ENCODE peak calls at places on chromosomes 16 and 17, in four cellular contexts. One of them, this sample, is unnamed.

GRCh38 chr17:77281024-77281903 is 140.5 kb downstream of the SEC14L1 start:
- DNase-seq in activated T-cell treated with anti-CD3 and anti-CD28 coated beads for 1 hour: peak
- DNase-seq in AG08395: peak
- DNase-seq in cardiac fibroblast: peak
- DNase-seq in this sample: peak

GRCh38 chr16:12600116-12600515 is 203.6 kb downstream of the CPPED1 start:
- DNase-seq in AG08395: no peak
- DNase-seq in cardiac fibroblast: no peak
- DNase-seq in activated T-cell treated with anti-CD3 and anti-CD28 coated beads for 1 hour: no peak
- DNase-seq in this sample: no peak

GRCh38 chr17:75764711-75765421 is at the start of gene GALK1:
- DNase-seq in AG08395: peak
- DNase-seq in cardiac fibroblast: peak
- DNase-seq in activated T-cell treated with anti-CD3 and anti-CD28 coated beads for 1 hour: peak
- DNase-seq in this sample: peak

GRCh38 chr17:42683407-42684031 is 1.2 kb downstream of the CNTNAP1 start:
- DNase-seq in activated T-cell treated with anti-CD3 and anti-CD28 coated beads for 1 hour: no peak
- DNase-seq in AG08395: no peak
- DNase-seq in cardiac fibroblast: peak
- DNase-seq in this sample: no peak

GRCh38 chr16:79598341-79599181 is 2.0 kb downstream of the MAF start:
- DNase-seq in activated T-cell treated with anti-CD3 and anti-CD28 coated beads for 1 hour: no peak
- DNase-seq in AG08395: no peak
- DNase-seq in cardiac fibroblast: peak
- DNase-seq in this sample: no peak

GRCh38 chr16:46620265-46621005 is 744 bp downstream of the SHCBP1 start:
- DNase-seq in activated T-cell treated with anti-CD3 and anti-CD28 coated beads for 1 hour: no peak
- DNase-seq in cardiac fibroblast: peak
- DNase-seq in AG08395: peak
- DNase-seq in this sample: peak

GRCh38 chr17:38349097-38349904 is 2.3 kb upstream of the SOCS7 start:
- DNase-seq in activated T-cell treated with anti-CD3 and anti-CD28 coated beads for 1 hour: peak
- DNase-seq in cardiac fibroblast: peak
- DNase-seq in AG08395: peak
- DNase-seq in this sample: peak

GRCh38 chr17:64386412-64387144 is 4.1 kb downstream of the PECAM1 start:
- DNase-seq in cardiac fibroblast: peak
- DNase-seq in AG08395: no peak
- DNase-seq in activated T-cell treated with anti-CD3 and anti-CD28 coated beads for 1 hour: no peak
- DNase-seq in this sample: no peak

GRCh38 chr16:20300312-20301097 is 26.8 kb downstream of the GP2 start:
- DNase-seq in cardiac fibroblast: peak
- DNase-seq in AG08395: peak
- DNase-seq in activated T-cell treated with anti-CD3 and anti-CD28 coated beads for 1 hour: peak
- DNase-seq in this sample: peak

GRCh38 chr16:22402191-22402590 is 27.8 kb upstream of the CDR2 start:
- DNase-seq in cardiac fibroblast: no peak
- DNase-seq in AG08395: no peak
- DNase-seq in activated T-cell treated with anti-CD3 and anti-CD28 coated beads for 1 hour: no peak
- DNase-seq in this sample: peak

GRCh38 chr16:66359811-66360608 is 6.5 kb upstream of the CDH5 start:
- DNase-seq in cardiac fibroblast: peak
- DNase-seq in activated T-cell treated with anti-CD3 and anti-CD28 coated beads for 1 hour: no peak
- DNase-seq in AG08395: no peak
- DNase-seq in this sample: no peak

GRCh38 chr17:53971361-53971760 is 148.6 kb downstream of the KIF2B start:
- DNase-seq in cardiac fibroblast: no peak
- DNase-seq in activated T-cell treated with anti-CD3 and anti-CD28 coated beads for 1 hour: no peak
- DNase-seq in AG08395: no peak
- DNase-seq in this sample: no peak

GRCh38 chr17:2044263-2044894 is 2.6 kb downstream of the OVCA2 start:
- DNase-seq in activated T-cell treated with anti-CD3 and anti-CD28 coated beads for 1 hour: no peak
- DNase-seq in cardiac fibroblast: no peak
- DNase-seq in AG08395: no peak
- DNase-seq in this sample: no peak

GRCh38 chr16:450800-451512 is 25.5 kb downstream of the RAB11FIP3 start:
- DNase-seq in cardiac fibroblast: peak
- DNase-seq in activated T-cell treated with anti-CD3 and anti-CD28 coated beads for 1 hour: no peak
- DNase-seq in AG08395: no peak
- DNase-seq in this sample: no peak

GRCh38 chr17:21177854-21178600 is 35.9 kb downstream of the TMEM11 start:
- DNase-seq in AG08395: no peak
- DNase-seq in activated T-cell treated with anti-CD3 and anti-CD28 coated beads for 1 hour: no peak
- DNase-seq in cardiac fibroblast: no peak
- DNase-seq in this sample: no peak

GRCh38 chr17:19242926-19243325 is 5.8 kb downstream of the EPN2 start:
- DNase-seq in activated T-cell treated with anti-CD3 and anti-CD28 coated beads for 1 hour: no peak
- DNase-seq in AG08395: no peak
- DNase-seq in cardiac fibroblast: no peak
- DNase-seq in this sample: no peak

GRCh38 chr17:31843382-31843780 is 15.7 kb downstream of the COPRS start:
- DNase-seq in cardiac fibroblast: peak
- DNase-seq in AG08395: no peak
- DNase-seq in activated T-cell treated with anti-CD3 and anti-CD28 coated beads for 1 hour: no peak
- DNase-seq in this sample: no peak

GRCh38 chr16:2194852-2195315 is 1.5 kb downstream of the CASKIN1 start:
- DNase-seq in cardiac fibroblast: peak
- DNase-seq in activated T-cell treated with anti-CD3 and anti-CD28 coated beads for 1 hour: peak
- DNase-seq in AG08395: peak
- DNase-seq in this sample: peak

GRCh38 chr17:17896746-17897145 is 60.0 kb upstream of the SREBF1 start:
- DNase-seq in activated T-cell treated with anti-CD3 and anti-CD28 coated beads for 1 hour: no peak
- DNase-seq in cardiac fibroblast: no peak
- DNase-seq in AG08395: no peak
- DNase-seq in this sample: no peak

GRCh38 chr17:63542942-63543821 is 7.1 kb upstream of the DCAF7 start:
- DNase-seq in AG08395: no peak
- DNase-seq in activated T-cell treated with anti-CD3 and anti-CD28 coated beads for 1 hour: no peak
- DNase-seq in cardiac fibroblast: no peak
- DNase-seq in this sample: no peak

GRCh38 chr17:50469671-50470305 is 1.1 kb upstream of the CHAD start:
- DNase-seq in cardiac fibroblast: no peak
- DNase-seq in AG08395: no peak
- DNase-seq in activated T-cell treated with anti-CD3 and anti-CD28 coated beads for 1 hour: no peak
- DNase-seq in this sample: no peak

GRCh38 chr17:66543526-66543925 is 241.1 kb downstream of the PRKCA start:
- DNase-seq in cardiac fibroblast: no peak
- DNase-seq in activated T-cell treated with anti-CD3 and anti-CD28 coated beads for 1 hour: no peak
- DNase-seq in AG08395: no peak
- DNase-seq in this sample: peak

GRCh38 chr17:17057057-17057551 is 14.8 kb downstream of the MPRIP start:
- DNase-seq in activated T-cell treated with anti-CD3 and anti-CD28 coated beads for 1 hour: no peak
- DNase-seq in AG08395: no peak
- DNase-seq in cardiac fibroblast: no peak
- DNase-seq in this sample: no peak

GRCh38 chr17:73394523-73395450 is 83.0 kb upstream of the CDC42EP4 start:
- DNase-seq in activated T-cell treated with anti-CD3 and anti-CD28 coated beads for 1 hour: no peak
- DNase-seq in cardiac fibroblast: no peak
- DNase-seq in AG08395: no peak
- DNase-seq in this sample: no peak

GRCh38 chr17:79991924-79992656 is 43.6 kb downstream of the TBC1D16 start:
- DNase-seq in AG08395: no peak
- DNase-seq in cardiac fibroblast: no peak
- DNase-seq in activated T-cell treated with anti-CD3 and anti-CD28 coated beads for 1 hour: no peak
- DNase-seq in this sample: no peak

GRCh38 chr17:7393613-7394451 is 493 bp downstream of the PLSCR3 start:
- DNase-seq in cardiac fibroblast: no peak
- DNase-seq in AG08395: peak
- DNase-seq in activated T-cell treated with anti-CD3 and anti-CD28 coated beads for 1 hour: peak
- DNase-seq in this sample: no peak

GRCh38 chr16:68704232-68704867 is 32.7 kb upstream of the CDH1 start:
- DNase-seq in activated T-cell treated with anti-CD3 and anti-CD28 coated beads for 1 hour: peak
- DNase-seq in AG08395: peak
- DNase-seq in cardiac fibroblast: peak
- DNase-seq in this sample: peak

GRCh38 chr16:54116126-54116525 is 170.5 kb downstream of the IRX3 start:
- DNase-seq in activated T-cell treated with anti-CD3 and anti-CD28 coated beads for 1 hour: no peak
- DNase-seq in AG08395: no peak
- DNase-seq in cardiac fibroblast: peak
- DNase-seq in this sample: no peak

GRCh38 chr17:53722407-53722806 is 100.3 kb upstream of the KIF2B start:
- DNase-seq in AG08395: peak
- DNase-seq in cardiac fibroblast: peak
- DNase-seq in activated T-cell treated with anti-CD3 and anti-CD28 coated beads for 1 hour: no peak
- DNase-seq in this sample: peak

GRCh38 chr16:49622084-49622390 is 233.9 kb downstream of the ZNF423 start:
- DNase-seq in AG08395: no peak
- DNase-seq in cardiac fibroblast: no peak
- DNase-seq in activated T-cell treated with anti-CD3 and anti-CD28 coated beads for 1 hour: no peak
- DNase-seq in this sample: no peak

GRCh38 chr16:48386559-48387312 is 1.5 kb upstream of the SIAH1 start:
- DNase-seq in AG08395: no peak
- DNase-seq in cardiac fibroblast: no peak
- DNase-seq in activated T-cell treated with anti-CD3 and anti-CD28 coated beads for 1 hour: no peak
- DNase-seq in this sample: no peak

GRCh38 chr17:65634533-65634932 is 73.1 kb upstream of the AXIN2 start:
- DNase-seq in cardiac fibroblast: peak
- DNase-seq in AG08395: no peak
- DNase-seq in activated T-cell treated with anti-CD3 and anti-CD28 coated beads for 1 hour: no peak
- DNase-seq in this sample: no peak

GRCh38 chr16:11597268-11597690 is 10.6 kb upstream of the LITAF start:
- DNase-seq in cardiac fibroblast: peak
- DNase-seq in AG08395: peak
- DNase-seq in activated T-cell treated with anti-CD3 and anti-CD28 coated beads for 1 hour: no peak
- DNase-seq in this sample: no peak

GRCh38 chr17:35448214-35448898 is at the start of gene SLFN13:
- DNase-seq in AG08395: peak
- DNase-seq in activated T-cell treated with anti-CD3 and anti-CD28 coated beads for 1 hour: peak
- DNase-seq in cardiac fibroblast: peak
- DNase-seq in this sample: peak

GRCh38 chr16:53743149-53743566 is 39.2 kb downstream of the FTO start:
- DNase-seq in AG08395: no peak
- DNase-seq in cardiac fibroblast: peak
- DNase-seq in activated T-cell treated with anti-CD3 and anti-CD28 coated beads for 1 hour: no peak
- DNase-seq in this sample: peak